ENCODE peak calls at places on chromosome 22, in nine cellular contexts. One of them, this sample, is unnamed.

GRCh38 chr22:17264321-17265052 is 45.3 kb upstream of the ADA2 start:
- DNase-seq in heart left ventricle: peak; percentile 53
- DNase-seq in CD4-positive, alpha-beta memory T cell: no peak
- DNase-seq in uterus: peak; percentile 25
- DNase-seq in cardiac muscle cell: peak; percentile 77
- DNase-seq in testis: peak; percentile 26
- DNase-seq in tibial artery: no peak
- DNase-seq in Karpas-422: no peak
- DNase-seq in endothelial cell of umbilical vein: no peak
- DNase-seq in this sample: no peak

GRCh38 chr22:42190274-42190673 is 59.7 kb upstream of the CYP2D6 start:
- DNase-seq in heart left ventricle: no peak
- DNase-seq in CD4-positive, alpha-beta memory T cell: no peak
- DNase-seq in uterus: no peak
- DNase-seq in cardiac muscle cell: no peak
- DNase-seq in testis: no peak
- DNase-seq in tibial artery: no peak
- DNase-seq in Karpas-422: no peak
- DNase-seq in endothelial cell of umbilical vein: no peak
- DNase-seq in this sample: no peak

GRCh38 chr22:37089451-37089850 is 20.1 kb downstream of the TMPRSS6 start:
- DNase-seq in heart left ventricle: no peak
- DNase-seq in CD4-positive, alpha-beta memory T cell: no peak
- DNase-seq in uterus: no peak
- DNase-seq in cardiac muscle cell: no peak
- DNase-seq in testis: no peak
- DNase-seq in tibial artery: no peak
- DNase-seq in Karpas-422: no peak
- DNase-seq in endothelial cell of umbilical vein: no peak
- DNase-seq in this sample: peak; percentile 58

GRCh38 chr22:22973336-22973735 is 85.7 kb downstream of the IGLL5 start:
- DNase-seq in heart left ventricle: no peak
- DNase-seq in CD4-positive, alpha-beta memory T cell: no peak
- DNase-seq in uterus: no peak
- DNase-seq in cardiac muscle cell: no peak
- DNase-seq in testis: no peak
- DNase-seq in tibial artery: no peak
- DNase-seq in Karpas-422: no peak
- DNase-seq in endothelial cell of umbilical vein: no peak
- DNase-seq in this sample: no peak

GRCh38 chr22:38697055-38697980 is 3.4 kb downstream of the JOSD1 start:
- DNase-seq in heart left ventricle: peak; percentile 47
- DNase-seq in CD4-positive, alpha-beta memory T cell: no peak
- DNase-seq in uterus: no peak
- DNase-seq in cardiac muscle cell: peak; percentile 25
- DNase-seq in testis: no peak
- DNase-seq in tibial artery: no peak
- DNase-seq in Karpas-422: no peak
- DNase-seq in endothelial cell of umbilical vein: peak; percentile 52
- DNase-seq in this sample: no peak

GRCh38 chr22:16955678-16956210 is 52.3 kb downstream of the GAB4 start:
- DNase-seq in heart left ventricle: no peak
- DNase-seq in CD4-positive, alpha-beta memory T cell: no peak
- DNase-seq in uterus: no peak
- DNase-seq in cardiac muscle cell: no peak
- DNase-seq in testis: peak; percentile 26
- DNase-seq in tibial artery: no peak
- DNase-seq in Karpas-422: no peak
- DNase-seq in endothelial cell of umbilical vein: no peak
- DNase-seq in this sample: no peak

GRCh38 chr22:35032571-35032970 is 33.4 kb upstream of the ISX start:
- DNase-seq in heart left ventricle: no peak
- DNase-seq in CD4-positive, alpha-beta memory T cell: no peak
- DNase-seq in uterus: no peak
- DNase-seq in cardiac muscle cell: no peak
- DNase-seq in testis: no peak
- DNase-seq in tibial artery: no peak
- DNase-seq in Karpas-422: no peak
- DNase-seq in endothelial cell of umbilical vein: no peak
- DNase-seq in this sample: no peak

GRCh38 chr22:23260645-23261581 is 80.6 kb downstream of the BCR start:
- DNase-seq in heart left ventricle: no peak
- DNase-seq in CD4-positive, alpha-beta memory T cell: no peak
- DNase-seq in uterus: no peak
- DNase-seq in cardiac muscle cell: no peak
- DNase-seq in testis: no peak
- DNase-seq in tibial artery: no peak
- DNase-seq in Karpas-422: no peak
- DNase-seq in endothelial cell of umbilical vein: no peak
- DNase-seq in this sample: no peak

GRCh38 chr22:36368359-36368983 is 19.3 kb downstream of the MYH9 start:
- DNase-seq in heart left ventricle: peak; percentile 48
- DNase-seq in CD4-positive, alpha-beta memory T cell: no peak
- DNase-seq in uterus: no peak
- DNase-seq in cardiac muscle cell: peak; percentile 76
- DNase-seq in testis: no peak
- DNase-seq in tibial artery: no peak
- DNase-seq in Karpas-422: no peak
- DNase-seq in endothelial cell of umbilical vein: peak; percentile 76
- DNase-seq in this sample: no peak

GRCh38 chr22:47060718-47061117 is 298.3 kb downstream of the TBC1D22A start:
- DNase-seq in heart left ventricle: no peak
- DNase-seq in CD4-positive, alpha-beta memory T cell: no peak
- DNase-seq in uterus: no peak
- DNase-seq in cardiac muscle cell: no peak
- DNase-seq in testis: no peak
- DNase-seq in tibial artery: no peak
- DNase-seq in Karpas-422: no peak
- DNase-seq in endothelial cell of umbilical vein: no peak
- DNase-seq in this sample: no peak

GRCh38 chr22:47059076-47059475 is 296.6 kb downstream of the TBC1D22A start:
- DNase-seq in heart left ventricle: no peak
- DNase-seq in CD4-positive, alpha-beta memory T cell: no peak
- DNase-seq in uterus: no peak
- DNase-seq in cardiac muscle cell: no peak
- DNase-seq in testis: no peak
- DNase-seq in tibial artery: no peak
- DNase-seq in Karpas-422: peak; percentile 53
- DNase-seq in endothelial cell of umbilical vein: no peak
- DNase-seq in this sample: peak; percentile 30

GRCh38 chr22:47057916-47058585 is 295.6 kb downstream of the TBC1D22A start:
- DNase-seq in heart left ventricle: no peak
- DNase-seq in CD4-positive, alpha-beta memory T cell: no peak
- DNase-seq in uterus: no peak
- DNase-seq in cardiac muscle cell: no peak
- DNase-seq in testis: no peak
- DNase-seq in tibial artery: no peak
- DNase-seq in Karpas-422: no peak
- DNase-seq in endothelial cell of umbilical vein: no peak
- DNase-seq in this sample: peak; percentile 30

GRCh38 chr22:47061226-47061625 is 298.8 kb downstream of the TBC1D22A start:
- DNase-seq in heart left ventricle: no peak
- DNase-seq in CD4-positive, alpha-beta memory T cell: no peak
- DNase-seq in uterus: no peak
- DNase-seq in cardiac muscle cell: no peak
- DNase-seq in testis: no peak
- DNase-seq in tibial artery: no peak
- DNase-seq in Karpas-422: no peak
- DNase-seq in endothelial cell of umbilical vein: no peak
- DNase-seq in this sample: no peak

DNA sequence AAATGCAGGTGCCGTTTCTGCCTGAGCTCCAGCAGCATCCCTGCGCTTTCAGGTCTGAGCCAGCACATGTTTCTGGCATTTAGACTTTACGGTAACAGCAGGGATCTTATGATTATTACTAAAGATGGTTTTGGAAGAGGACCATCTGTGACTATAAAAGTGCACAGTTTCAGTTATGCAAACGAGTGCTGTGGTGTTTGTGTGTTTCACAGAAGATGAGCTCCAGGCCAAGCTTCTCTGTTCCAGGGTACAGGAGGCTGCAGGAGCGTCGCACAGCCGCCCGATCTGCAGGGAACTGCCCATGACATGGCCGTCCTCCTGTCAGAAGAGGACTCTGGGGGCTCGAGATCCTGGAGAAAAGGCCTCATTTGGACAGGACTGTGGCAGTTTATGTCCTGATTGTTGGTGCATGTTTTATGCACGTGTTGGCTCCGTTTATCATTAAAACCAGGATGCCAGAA is 297.3 kb downstream of the TBC1D22A start:
- DNase-seq in heart left ventricle: no peak
- DNase-seq in CD4-positive, alpha-beta memory T cell: no peak
- DNase-seq in uterus: no peak
- DNase-seq in cardiac muscle cell: no peak
- DNase-seq in testis: no peak
- DNase-seq in tibial artery: no peak
- DNase-seq in Karpas-422: peak; percentile 48
- DNase-seq in endothelial cell of umbilical vein: no peak
- DNase-seq in this sample: no peak
- H3K36me3 ChIP-seq in heart left ventricle: no peaks in the 10 kb centered on the region
- H3K36me3 ChIP-seq in CD4-positive, alpha-beta memory T cell: peaks cover 13% of the 10 kb centered on the region
- H3K36me3 ChIP-seq in uterus: no peaks in the 10 kb centered on the region
- H3K36me3 ChIP-seq in cardiac muscle cell: no peaks in the 10 kb centered on the region
- H3K36me3 ChIP-seq in testis: no peaks in the 10 kb centered on the region
- H3K36me3 ChIP-seq in tibial artery: peaks cover 25% of the 10 kb centered on the region
- H3K36me3 ChIP-seq in Karpas-422: no peaks in the 10 kb centered on the region
- H3K36me3 ChIP-seq in endothelial cell of umbilical vein: peaks cover 11% of the 10 kb centered on the region
- H3K36me3 ChIP-seq in this sample: peaks cover 43% of the 10 kb centered on the region

GRCh38 chr22:20393705-20394476 is at the start of gene ZNF74:
- DNase-seq in heart left ventricle: peak; percentile 96
- DNase-seq in CD4-positive, alpha-beta memory T cell: peak; percentile 86
- DNase-seq in uterus: peak; percentile 82
- DNase-seq in cardiac muscle cell: peak; percentile 95
- DNase-seq in testis: peak; percentile 93
- DNase-seq in tibial artery: peak; percentile 89
- DNase-seq in Karpas-422: no peak
- DNase-seq in endothelial cell of umbilical vein: peak; percentile 87
- DNase-seq in this sample: peak; percentile 95

GRCh38 chr22:20389288-20389687 is 4.7 kb upstream of the ZNF74 start:
- DNase-seq in heart left ventricle: no peak
- DNase-seq in CD4-positive, alpha-beta memory T cell: no peak
- DNase-seq in uterus: no peak
- DNase-seq in cardiac muscle cell: no peak
- DNase-seq in testis: no peak
- DNase-seq in tibial artery: no peak
- DNase-seq in Karpas-422: no peak
- DNase-seq in endothelial cell of umbilical vein: no peak
- DNase-seq in this sample: no peak

GRCh38 chr22:20390394-20390907 is 3.5 kb upstream of the ZNF74 start:
- DNase-seq in heart left ventricle: no peak
- DNase-seq in CD4-positive, alpha-beta memory T cell: no peak
- DNase-seq in uterus: no peak
- DNase-seq in cardiac muscle cell: no peak
- DNase-seq in testis: no peak
- DNase-seq in tibial artery: no peak
- DNase-seq in Karpas-422: no peak
- DNase-seq in endothelial cell of umbilical vein: no peak
- DNase-seq in this sample: no peak

GRCh38 chr22:20392983-20393704 is 807 bp upstream of the ZNF74 start:
- DNase-seq in heart left ventricle: peak; percentile 31
- DNase-seq in CD4-positive, alpha-beta memory T cell: no peak
- DNase-seq in uterus: no peak
- DNase-seq in cardiac muscle cell: no peak
- DNase-seq in testis: no peak
- DNase-seq in tibial artery: no peak
- DNase-seq in Karpas-422: no peak
- DNase-seq in endothelial cell of umbilical vein: no peak
- DNase-seq in this sample: no peak

DNA sequence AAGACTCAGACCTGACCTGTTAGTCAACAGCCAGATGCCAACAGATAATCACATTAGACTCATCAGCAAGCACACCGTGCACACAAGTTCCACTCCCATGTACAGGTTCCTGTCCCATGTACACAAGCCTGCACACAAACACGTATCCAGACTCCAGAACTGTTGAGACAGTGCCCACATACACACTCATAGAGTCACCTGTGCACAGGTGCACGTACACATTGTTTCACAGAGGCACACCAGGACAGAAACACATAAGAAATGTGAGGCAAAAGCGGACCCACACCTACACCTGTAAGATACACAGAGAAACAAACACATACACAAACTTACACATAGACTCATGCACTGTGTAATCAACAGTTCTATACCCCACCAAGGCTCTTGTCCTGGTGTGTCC is 2.7 kb upstream of the ZNF74 start:
- DNase-seq in heart left ventricle: no peak
- DNase-seq in CD4-positive, alpha-beta memory T cell: no peak
- DNase-seq in uterus: no peak
- DNase-seq in cardiac muscle cell: no peak
- DNase-seq in testis: no peak
- DNase-seq in tibial artery: no peak
- DNase-seq in Karpas-422: no peak
- DNase-seq in endothelial cell of umbilical vein: no peak
- DNase-seq in this sample: no peak
- H3K4me1 ChIP-seq in heart left ventricle: peaks cover 5% of the 10 kb centered on the region
- H3K4me1 ChIP-seq in CD4-positive, alpha-beta memory T cell: peaks cover 24% of the 10 kb centered on the region
- H3K4me1 ChIP-seq in uterus: no peaks in the 10 kb centered on the region
- H3K4me1 ChIP-seq in cardiac muscle cell: peaks cover 4% of the 10 kb centered on the region
- H3K4me1 ChIP-seq in testis: no peaks in the 10 kb centered on the region
- H3K4me1 ChIP-seq in tibial artery: peaks cover 8% of the 10 kb centered on the region
- H3K4me1 ChIP-seq in Karpas-422: no peaks in the 10 kb centered on the region
- H3K4me1 ChIP-seq in endothelial cell of umbilical vein: peaks cover 7% of the 10 kb centered on the region
- H3K4me1 ChIP-seq in this sample: peaks cover 18% of the 10 kb centered on the region

DNA sequence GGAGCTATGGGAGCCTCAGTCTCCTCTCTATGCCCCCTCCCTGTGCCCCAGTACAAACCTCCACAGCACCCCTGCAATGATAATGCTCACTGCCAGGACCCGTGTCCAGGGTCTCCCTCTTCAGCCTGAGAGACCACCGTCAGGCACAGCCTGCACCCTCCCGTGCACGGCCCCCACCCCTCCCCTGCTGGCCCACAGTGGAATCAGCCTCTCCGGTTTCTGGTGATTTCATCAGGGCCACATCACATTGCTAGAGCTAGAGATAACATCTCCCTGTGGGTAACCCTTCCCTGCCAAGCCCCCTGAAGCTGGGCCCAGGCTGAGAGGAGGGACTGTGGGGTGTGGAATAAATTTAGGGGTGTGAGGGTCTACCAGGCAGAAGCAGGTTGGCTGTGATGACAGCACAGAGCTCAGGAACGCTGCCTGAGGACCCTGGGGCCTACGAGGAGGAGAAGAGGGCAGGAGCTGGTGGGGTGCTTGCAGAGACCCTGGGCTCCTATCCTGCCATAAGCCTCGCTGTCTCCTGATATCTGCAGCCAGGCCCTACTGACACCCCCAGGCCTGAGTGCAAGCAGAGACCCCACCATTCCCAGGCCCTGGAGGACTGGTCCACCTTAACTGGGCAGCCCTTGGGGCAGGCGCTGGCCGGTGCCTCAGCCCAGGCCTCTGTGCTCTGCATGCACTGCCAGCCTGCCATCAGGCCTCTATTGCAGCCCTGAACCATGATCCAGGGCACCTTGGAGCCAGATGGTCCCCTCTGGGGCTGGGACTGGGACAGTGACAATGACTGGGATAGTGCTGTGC is at the start of gene KLHDC7B:
- DNase-seq in heart left ventricle: no peak
- DNase-seq in CD4-positive, alpha-beta memory T cell: no peak
- DNase-seq in uterus: no peak
- DNase-seq in cardiac muscle cell: no peak
- DNase-seq in testis: no peak
- DNase-seq in tibial artery: no peak
- DNase-seq in Karpas-422: no peak
- DNase-seq in endothelial cell of umbilical vein: no peak
- DNase-seq in this sample: peak; percentile 45
- H3K27ac ChIP-seq in heart left ventricle: no peak within 1 kb of the TSS
- H3K27ac ChIP-seq in CD4-positive, alpha-beta memory T cell: peak within 1 kb of the TSS; percentile 59
- H3K27ac ChIP-seq in uterus: no peak within 1 kb of the TSS
- H3K27ac ChIP-seq in cardiac muscle cell: no peak within 1 kb of the TSS
- H3K27ac ChIP-seq in testis: no peak within 1 kb of the TSS
- H3K27ac ChIP-seq in tibial artery: no peak within 1 kb of the TSS
- H3K27ac ChIP-seq in Karpas-422: no peak within 1 kb of the TSS
- H3K27ac ChIP-seq in endothelial cell of umbilical vein: no peak within 1 kb of the TSS
- H3K27ac ChIP-seq in this sample: peak within 1 kb of the TSS; percentile 97

GRCh38 chr22:40844951-40845350 is 11.5 kb downstream of the ST13 start:
- DNase-seq in heart left ventricle: no peak
- DNase-seq in CD4-positive, alpha-beta memory T cell: no peak
- DNase-seq in uterus: no peak
- DNase-seq in cardiac muscle cell: no peak
- DNase-seq in testis: no peak
- DNase-seq in tibial artery: no peak
- DNase-seq in Karpas-422: no peak
- DNase-seq in endothelial cell of umbilical vein: no peak
- DNase-seq in this sample: no peak
- H3K36me3 ChIP-seq in heart left ventricle: peaks cover 100% of the 10 kb centered on the region
- H3K36me3 ChIP-seq in CD4-positive, alpha-beta memory T cell: peaks cover 52% of the 10 kb centered on the region
- H3K36me3 ChIP-seq in uterus: no peaks in the 10 kb centered on the region
- H3K36me3 ChIP-seq in cardiac muscle cell: peaks cover 75% of the 10 kb centered on the region
- H3K36me3 ChIP-seq in testis: no peaks in the 10 kb centered on the region
- H3K36me3 ChIP-seq in tibial artery: peaks cover 95% of the 10 kb centered on the region
- H3K36me3 ChIP-seq in Karpas-422: peaks cover 78% of the 10 kb centered on the region
- H3K36me3 ChIP-seq in endothelial cell of umbilical vein: peaks cover 10% of the 10 kb centered on the region
- H3K36me3 ChIP-seq in this sample: peaks cover 100% of the 10 kb centered on the region